ENCODE peak calls at places on chromosomes 5 and 9, in four cellular contexts. G is transverse colon, R is occipital lobe, I is fibroblast of pulmonary artery. U is an unnamed sample.

GRCh38 chr5:118326496-118327045 is 661.8 kb downstream of the DTWD2 start:
- DNase-seq in I (peak), G (no peak), R (no peak), U (no peak)

GRCh38 chr9:35845824-35846771 is 17.1 kb downstream of the TMEM8B start:
- DNase-seq in R (no peak), G (no peak), I (no peak), U (no peak)

GRCh38 chr5:80216753-80217596 is 38.9 kb downstream of the SERINC5 start:
- DNase-seq in I (no peak), G (no peak), R (peak), U (peak)

GRCh38 chr9:129776938-129777768 is 24.3 kb upstream of the PTGES start:
- DNase-seq in G (peak), R (peak), I (peak), U (peak)

GRCh38 chr5:72921103-72921502 is 34.7 kb upstream of the FCHO2 start:
- DNase-seq in R (no peak), I (no peak), G (no peak), U (no peak)

GRCh38 chr9:133282454-133283238 is 7.6 kb upstream of the ABO start:
- DNase-seq in I (no peak), R (no peak), G (peak), U (no peak)

GRCh38 chr5:91417219-91417618 is 34.1 kb upstream of the ARRDC3 start:
- DNase-seq in I (peak), G (no peak), R (no peak), U (no peak)

GRCh38 chr5:176732736-176733585 is 77.4 kb upstream of the UNC5A start:
- DNase-seq in R (no peak), G (no peak), I (no peak), U (no peak)

GRCh38 chr5:96066386-96066719 is 104.7 kb upstream of the ELL2 start:
- DNase-seq in R (no peak), I (no peak), G (no peak), U (no peak)

GRCh38 chr9:130606887-130607582 is 27.7 kb downstream of the FUBP3 start:
- DNase-seq in R (no peak), G (no peak), I (peak), U (no peak)

GRCh38 chr9:91736898-91737601 is 213.0 kb downstream of the ROR2 start:
- DNase-seq in I (no peak), G (no peak), R (no peak), U (no peak)

GRCh38 chr5:138824924-138825863 is 49.9 kb downstream of the LRRTM2 start:
- DNase-seq in I (peak), G (no peak), R (no peak), U (no peak)

GRCh38 chr9:91494751-91495150 is 71.1 kb upstream of the NFIL3 start:
- DNase-seq in G (no peak), R (no peak), I (no peak), U (no peak)

GRCh38 chr5:179974281-179974945 is 66.7 kb upstream of the TBC1D9B start:
- DNase-seq in I (no peak), G (no peak), R (no peak), U (peak)

GRCh38 chr5:39570418-39571027 is 145.7 kb upstream of the DAB2 start:
- DNase-seq in R (no peak), I (peak), G (no peak), U (no peak)

GRCh38 chr9:123522921-123523320 is 166.9 kb downstream of the CRB2 start:
- DNase-seq in R (no peak), G (no peak), I (no peak), U (no peak)

GRCh38 chr9:33180526-33181184 is 13.5 kb upstream of the B4GALT1 start:
- DNase-seq in I (peak), G (no peak), R (no peak), U (no peak)

GRCh38 chr5:133730866-133731265 is 118.5 kb upstream of the FSTL4 start:
- DNase-seq in I (no peak), R (no peak), G (no peak), U (no peak)

GRCh38 chr9:124747065-124747464 is 24.0 kb downstream of the NR6A1 start:
- DNase-seq in I (no peak), G (no peak), R (no peak), U (no peak)

U was measured in body of pancreas.